ENCODE peak calls at places on chromosomes 3 and 15, in nine cellular contexts. Z, A, N, W, R, K, P, E and X are unnamed samples.

GRCh38 chr3:178802993-178803693 is 266.9 kb downstream of the KCNMB2 start:
- DNase-seq in Z (peak), A (no peak), N (no peak), W (no peak), R (peak), K (no peak), P (no peak), E (no peak), X (no peak)

GRCh38 chr3:116442331-116443021 is 2.8 kb downstream of the LSAMP start:
- DNase-seq in Z (no peak), A (no peak), N (no peak), W (no peak), R (no peak), K (no peak), P (no peak), E (no peak), X (no peak)

GRCh38 chr15:25170113-25170731 is 215.4 kb downstream of the SNRPN start:
- DNase-seq in Z (no peak), A (no peak), N (peak), W (peak), R (no peak), K (no peak), P (peak), E (no peak), X (no peak)

GRCh38 chr15:89998141-89998661 is 2.9 kb upstream of the ZNF710 start:
- DNase-seq in Z (peak), A (peak), N (no peak), W (no peak), R (no peak), K (peak), P (no peak), E (no peak), X (no peak)

GRCh38 chr15:75233504-75234190 is 24.5 kb upstream of the GOLGA6C start:
- DNase-seq in Z (no peak), A (no peak), N (peak), W (no peak), R (no peak), K (no peak), P (peak), E (no peak), X (no peak)

GRCh38 chr15:29812384-29812694 is 9.9 kb downstream of the TJP1 start:
- DNase-seq in Z (peak), A (no peak), N (no peak), W (no peak), R (no peak), K (no peak), P (no peak), E (no peak), X (no peak)

GRCh38 chr3:7573330-7573729 is 712.4 kb downstream of the GRM7 start:
- DNase-seq in Z (no peak), A (no peak), N (no peak), W (no peak), R (no peak), K (no peak), P (no peak), E (no peak), X (no peak)

GRCh38 chr15:66004618-66005262 is 135.4 kb downstream of the RAB11A start:
- DNase-seq in Z (peak), A (peak), N (no peak), W (no peak), R (no peak), K (peak), P (no peak), E (no peak), X (peak)

GRCh38 chr3:173411288-173412064 is 13.9 kb downstream of the NLGN1 start:
- DNase-seq in Z (peak), A (peak), N (no peak), W (no peak), R (peak), K (no peak), P (no peak), E (no peak), X (no peak)

GRCh38 chr3:139522421-139522820 is 17.1 kb downstream of the RBP1 start:
- DNase-seq in Z (no peak), A (peak), N (no peak), W (peak), R (no peak), K (peak), P (no peak), E (no peak), X (no peak)

GRCh38 chr3:147616998-147617619 is 207.9 kb downstream of the ZIC1 start:
- DNase-seq in Z (peak), A (peak), N (no peak), W (no peak), R (peak), K (no peak), P (no peak), E (no peak), X (no peak)

GRCh38 chr3:50162034-50162883 is 7.1 kb downstream of the SEMA3F start:
- DNase-seq in Z (no peak), A (no peak), N (no peak), W (no peak), R (no peak), K (no peak), P (no peak), E (no peak), X (no peak)

GRCh38 chr15:52392008-52392687 is 96.5 kb upstream of the MYO5C start:
- DNase-seq in Z (peak), A (no peak), N (no peak), W (no peak), R (no peak), K (no peak), P (no peak), E (no peak), X (no peak)

GRCh38 chr15:87570186-87570585 is 686.4 kb downstream of the NTRK3 start:
- DNase-seq in Z (peak), A (no peak), N (no peak), W (no peak), R (no peak), K (no peak), P (no peak), E (no peak), X (no peak)

GRCh38 chr3:82496890-82497560 is 735.6 kb upstream of the GBE1 start:
- DNase-seq in Z (no peak), A (peak), N (peak), W (no peak), R (no peak), K (no peak), P (no peak), E (no peak), X (peak)

GRCh38 chr3:181755959-181756358 is 44.2 kb downstream of the SOX2 start:
- DNase-seq in Z (no peak), A (no peak), N (no peak), W (no peak), R (no peak), K (no peak), P (no peak), E (no peak), X (no peak)

GRCh38 chr3:144893980-144894379 is 922.4 kb downstream of the DIPK2A start:
- DNase-seq in Z (no peak), A (no peak), N (no peak), W (no peak), R (no peak), K (no peak), P (no peak), E (no peak), X (no peak)

GRCh38 chr15:89200182-89200581 is 21.2 kb downstream of the RLBP1 start:
- DNase-seq in Z (no peak), A (no peak), N (no peak), W (no peak), R (no peak), K (no peak), P (no peak), E (no peak), X (no peak)

GRCh38 chr3:119664850-119665379 is 4.5 kb upstream of the POPDC2 start:
- DNase-seq in Z (peak), A (peak), N (no peak), W (no peak), R (no peak), K (no peak), P (no peak), E (no peak), X (no peak)

GRCh38 chr3:101179637-101180036 is 140.7 kb downstream of the IMPG2 start:
- DNase-seq in Z (peak), A (no peak), N (no peak), W (no peak), R (no peak), K (no peak), P (no peak), E (no peak), X (no peak)

GRCh38 chr15:47794266-47794914 is 77.1 kb downstream of the SEMA6D start:
- DNase-seq in Z (no peak), A (no peak), N (no peak), W (no peak), R (no peak), K (no peak), P (no peak), E (no peak), X (no peak)

GRCh38 chr3:98811048-98811447 is 47.9 kb downstream of the ST3GAL6 start:
- DNase-seq in Z (no peak), A (peak), N (no peak), W (no peak), R (no peak), K (no peak), P (no peak), E (no peak), X (no peak)

GRCh38 chr3:106048946-106049481 is 180.2 kb upstream of the CBLB start:
- DNase-seq in Z (no peak), A (no peak), N (no peak), W (no peak), R (no peak), K (no peak), P (no peak), E (no peak), X (no peak)

GRCh38 chr3:112681822-112682325 is 40.9 kb upstream of the CCDC80 start:
- DNase-seq in Z (peak), A (no peak), N (no peak), W (no peak), R (no peak), K (no peak), P (no peak), E (no peak), X (no peak)

GRCh38 chr15:89098281-89098680 is 10.0 kb downstream of the ABHD2 start:
- DNase-seq in Z (no peak), A (no peak), N (no peak), W (no peak), R (no peak), K (no peak), P (no peak), E (no peak), X (no peak)

GRCh38 chr3:69823710-69824109 is 84.4 kb downstream of the MITF start:
- DNase-seq in Z (peak), A (no peak), N (no peak), W (no peak), R (no peak), K (no peak), P (no peak), E (no peak), X (no peak)

GRCh38 chr15:50828610-50829206 is 63.2 kb upstream of the SPPL2A start:
- DNase-seq in Z (peak), A (peak), N (no peak), W (no peak), R (no peak), K (peak), P (no peak), E (no peak), X (no peak)

GRCh38 chr3:16516695-16517481 is 3.4 kb upstream of the RFTN1 start:
- DNase-seq in Z (peak), A (no peak), N (no peak), W (peak), R (peak), K (no peak), P (no peak), E (no peak), X (no peak)